ENCODE peak calls at places on chromosome 2, in six cellular contexts. One of them, this sample, is unnamed.
A peak's percentile ranks its signal among the peaks of the same experiment; 100 is the strongest.

GRCh38 chr2:128813352-128814034 is 494.8 kb upstream of the HS6ST1 start:
- DNase-seq in osteoblast: no peak
- DNase-seq in heart right ventricle: no peak
- DNase-seq in GM12865: no peak
- DNase-seq in left lung: no peak
- DNase-seq in cardiac muscle cell: no peak
- DNase-seq in this sample: no peak

GRCh38 chr2:216713691-216714411 is 18.5 kb upstream of the IGFBP5 start:
- DNase-seq in cardiac muscle cell: peak; percentile 91
- DNase-seq in heart right ventricle: peak; percentile 71
- DNase-seq in osteoblast: peak; percentile 97
- DNase-seq in GM12865: no peak
- DNase-seq in left lung: no peak
- DNase-seq in this sample: no peak

GRCh38 chr2:154195644-154196221 is 324.0 kb downstream of the GALNT13 start:
- DNase-seq in osteoblast: no peak
- DNase-seq in cardiac muscle cell: no peak
- DNase-seq in GM12865: no peak
- DNase-seq in heart right ventricle: no peak
- DNase-seq in left lung: no peak
- DNase-seq in this sample: no peak

GRCh38 chr2:145593991-145594702 is 1074.2 kb upstream of the ZEB2 start:
- DNase-seq in GM12865: no peak
- DNase-seq in cardiac muscle cell: peak; percentile 84
- DNase-seq in left lung: no peak
- DNase-seq in heart right ventricle: no peak
- DNase-seq in osteoblast: peak; percentile 81
- DNase-seq in this sample: no peak

GRCh38 chr2:36336321-36336720 is 19.3 kb upstream of the CRIM1 start:
- DNase-seq in left lung: no peak
- DNase-seq in GM12865: no peak
- DNase-seq in osteoblast: no peak
- DNase-seq in cardiac muscle cell: no peak
- DNase-seq in heart right ventricle: no peak
- DNase-seq in this sample: no peak

GRCh38 chr2:142140434-142140845 is 9.6 kb upstream of the LRP1B start:
- DNase-seq in GM12865: peak; percentile 14
- DNase-seq in cardiac muscle cell: peak; percentile 47
- DNase-seq in left lung: no peak
- DNase-seq in osteoblast: no peak
- DNase-seq in heart right ventricle: no peak
- DNase-seq in this sample: no peak

GRCh38 chr2:47193607-47194006 is 38.5 kb upstream of the STPG4 start:
- DNase-seq in osteoblast: no peak
- DNase-seq in heart right ventricle: no peak
- DNase-seq in left lung: no peak
- DNase-seq in GM12865: no peak
- DNase-seq in cardiac muscle cell: no peak
- DNase-seq in this sample: no peak

GRCh38 chr2:37326285-37326684 is 1.7 kb upstream of the PRKD3 start:
- DNase-seq in cardiac muscle cell: peak; percentile 91
- DNase-seq in left lung: no peak
- DNase-seq in GM12865: no peak
- DNase-seq in osteoblast: peak; percentile 96
- DNase-seq in heart right ventricle: no peak
- DNase-seq in this sample: no peak

GRCh38 chr2:42249284-42249683 is 80.1 kb downstream of the EML4 start:
- DNase-seq in heart right ventricle: no peak
- DNase-seq in cardiac muscle cell: no peak
- DNase-seq in left lung: no peak
- DNase-seq in osteoblast: no peak
- DNase-seq in GM12865: no peak
- DNase-seq in this sample: no peak

GRCh38 chr2:39469807-39470206 is 32.7 kb upstream of the MAP4K3 start:
- DNase-seq in cardiac muscle cell: peak; percentile 58
- DNase-seq in left lung: no peak
- DNase-seq in osteoblast: peak; percentile 15
- DNase-seq in heart right ventricle: no peak
- DNase-seq in GM12865: peak; percentile 71
- DNase-seq in this sample: no peak

GRCh38 chr2:188293601-188294482 is 2.2 kb downstream of the GULP1 start:
- DNase-seq in GM12865: no peak
- DNase-seq in cardiac muscle cell: peak; percentile 77
- DNase-seq in heart right ventricle: peak; percentile 48
- DNase-seq in osteoblast: peak; percentile 53
- DNase-seq in left lung: no peak
- DNase-seq in this sample: no peak

GRCh38 chr2:61277756-61278155 is 115.8 kb downstream of the C2orf74 start:
- DNase-seq in left lung: no peak
- DNase-seq in cardiac muscle cell: no peak
- DNase-seq in heart right ventricle: no peak
- DNase-seq in osteoblast: no peak
- DNase-seq in GM12865: no peak
- DNase-seq in this sample: no peak

DNA sequence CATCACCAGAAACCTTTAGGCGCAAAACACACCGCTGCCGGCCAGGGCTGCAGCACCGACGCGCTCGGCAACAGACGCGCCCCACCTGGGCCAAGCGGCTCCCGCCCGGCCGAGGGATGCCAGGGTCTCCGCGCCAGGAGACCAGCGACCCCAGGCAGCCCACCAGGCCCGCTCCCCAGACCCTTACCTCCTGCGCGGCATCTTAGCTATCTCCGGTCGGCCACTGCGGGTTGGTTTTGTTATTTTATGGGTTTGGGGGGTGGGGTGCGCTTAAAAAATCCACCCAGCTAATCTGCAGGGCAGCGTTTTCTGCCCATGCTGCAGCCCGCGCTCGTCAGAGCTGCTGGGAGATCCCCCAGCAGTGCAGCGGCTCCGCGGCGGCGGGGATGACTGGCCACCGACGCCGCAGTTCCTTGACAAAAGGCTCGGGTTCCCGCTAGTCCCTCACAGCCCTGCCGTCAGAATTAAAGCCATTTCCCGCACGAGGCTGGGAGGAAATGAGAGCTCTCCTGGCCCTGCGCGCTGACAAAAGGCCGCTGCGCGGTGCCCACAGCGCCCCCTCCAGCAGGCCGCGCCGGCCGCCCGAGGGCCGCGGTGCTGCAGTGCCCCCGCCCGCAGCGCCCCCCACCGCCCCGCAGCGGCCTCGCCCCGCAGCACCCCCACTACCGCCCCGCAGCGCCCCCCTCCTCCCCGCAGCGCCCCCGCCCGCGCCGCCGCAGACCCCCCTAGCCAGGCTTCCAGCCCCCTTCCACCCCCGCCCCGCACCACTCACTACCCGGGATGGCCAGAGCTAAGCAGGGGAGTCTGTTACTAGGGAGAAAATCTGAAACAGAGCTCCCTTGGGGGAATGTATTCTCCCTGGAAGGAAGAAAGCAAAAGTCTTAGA is at the start of gene ADD2:
- DNase-seq in cardiac muscle cell: peak; percentile 42
- DNase-seq in left lung: peak; percentile 70
- DNase-seq in GM12865: peak; percentile 24
- DNase-seq in heart right ventricle: peak; percentile 20
- DNase-seq in osteoblast: peak; percentile 87
- DNase-seq in this sample: peak; percentile 50
- TF ChIP-seq CTCF in cardiac muscle cell: peak; percentile 35
- TF ChIP-seq CTCF in left lung: peak; percentile 15
- TF ChIP-seq CTCF in GM12865: peak; percentile 16
- TF ChIP-seq CTCF in heart right ventricle: peak; percentile 21
- TF ChIP-seq CTCF in osteoblast: no peak
- TF ChIP-seq CTCF in this sample: peak; percentile 27

GRCh38 chr2:85444629-85445028 is 26.1 kb downstream of the SH2D6 start:
- DNase-seq in heart right ventricle: no peak
- DNase-seq in cardiac muscle cell: peak; percentile 33
- DNase-seq in osteoblast: no peak
- DNase-seq in GM12865: no peak
- DNase-seq in left lung: no peak
- DNase-seq in this sample: no peak
- TF ChIP-seq CTCF in heart right ventricle: no peak
- TF ChIP-seq CTCF in cardiac muscle cell: no peak
- TF ChIP-seq CTCF in osteoblast: no peak
- TF ChIP-seq CTCF in GM12865: no peak
- TF ChIP-seq CTCF in left lung: no peak
- TF ChIP-seq CTCF in this sample: no peak

DNA sequence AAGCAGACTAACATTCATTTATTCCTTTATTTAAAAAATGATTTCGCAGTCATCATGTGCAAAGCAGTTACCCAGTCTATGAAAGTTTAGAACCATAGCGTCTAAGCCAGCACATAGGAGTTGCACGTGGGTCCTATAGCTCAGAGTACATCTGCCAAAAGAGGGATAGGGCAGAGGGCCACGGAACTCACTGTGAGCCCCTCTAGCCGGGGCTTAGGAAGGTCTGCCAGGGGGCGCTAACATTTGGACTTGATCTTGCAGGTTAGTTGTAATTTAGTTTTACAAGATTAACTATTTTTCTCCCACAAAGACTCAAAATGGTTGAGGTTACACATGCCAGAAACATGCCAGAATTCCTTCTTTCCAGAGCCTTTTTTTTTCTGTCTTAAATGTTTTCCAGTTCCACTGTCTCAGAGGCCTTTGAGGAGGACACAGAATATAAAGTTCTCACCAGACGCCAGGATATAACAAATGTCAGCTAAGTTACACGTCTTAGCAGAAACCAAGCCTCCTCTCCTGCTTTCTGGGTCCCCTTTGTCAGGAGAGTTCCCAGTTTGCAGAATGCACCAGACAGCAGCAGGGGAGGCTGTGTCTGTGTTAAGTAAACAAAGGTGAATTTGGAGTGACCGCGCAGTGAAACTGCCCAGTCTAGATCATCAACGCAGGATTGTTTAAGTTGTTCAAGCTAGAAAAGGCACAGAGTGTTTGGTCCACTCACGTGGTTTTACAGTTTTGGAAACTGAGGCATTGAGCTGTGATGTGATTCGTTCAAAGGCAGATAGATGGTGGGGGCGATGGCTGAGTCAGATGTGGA is 292.0 kb downstream of the PRKCE start:
- DNase-seq in osteoblast: no peak
- DNase-seq in cardiac muscle cell: no peak
- DNase-seq in GM12865: no peak
- DNase-seq in left lung: no peak
- DNase-seq in heart right ventricle: no peak
- DNase-seq in this sample: no peak
- TF ChIP-seq CTCF in osteoblast: no peak
- TF ChIP-seq CTCF in cardiac muscle cell: peak; percentile 13
- TF ChIP-seq CTCF in GM12865: no peak
- TF ChIP-seq CTCF in left lung: no peak
- TF ChIP-seq CTCF in heart right ventricle: no peak
- TF ChIP-seq CTCF in this sample: no peak

DNA sequence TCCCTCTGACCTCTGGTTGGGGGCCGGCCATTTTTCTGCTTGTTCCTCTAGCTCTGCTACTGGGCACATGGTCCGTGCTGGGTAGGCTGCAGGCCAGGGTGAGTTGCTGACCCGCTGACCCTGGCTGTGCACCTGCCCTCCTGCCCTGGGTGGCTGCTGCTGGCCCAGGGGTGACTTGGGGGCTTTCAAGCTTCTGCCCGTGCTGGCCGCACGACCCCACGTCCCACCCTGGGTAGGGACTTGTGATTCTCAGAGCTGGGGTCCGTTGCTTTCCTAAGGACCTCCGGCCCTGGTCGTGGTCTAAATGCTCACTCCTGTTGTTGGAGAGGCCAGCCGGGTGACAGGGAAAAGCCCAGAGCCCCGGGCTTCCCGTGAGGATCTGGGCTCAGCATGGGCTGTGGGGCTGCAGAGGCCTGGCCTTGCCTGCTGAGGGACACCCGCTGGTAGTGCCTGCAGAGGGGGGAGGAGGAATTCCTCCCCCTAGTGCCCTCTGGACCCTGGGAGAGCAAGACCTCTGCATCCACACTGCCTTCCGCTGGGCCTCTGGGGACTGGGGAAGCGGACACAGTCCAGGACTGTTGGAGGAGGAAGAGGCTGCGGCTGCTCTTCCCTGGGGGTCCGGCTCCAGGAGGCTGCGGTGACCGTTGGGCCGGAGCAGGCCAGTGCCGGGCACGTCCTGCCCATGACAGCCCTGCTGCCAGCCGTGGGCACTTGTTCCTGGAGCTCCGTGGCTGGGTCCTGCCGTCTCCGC is 6.3 kb upstream of the GAL3ST2 start:
- DNase-seq in left lung: no peak
- DNase-seq in heart right ventricle: peak; percentile 27
- DNase-seq in osteoblast: peak; percentile 85
- DNase-seq in GM12865: no peak
- DNase-seq in cardiac muscle cell: no peak
- DNase-seq in this sample: no peak
- TF ChIP-seq CTCF in left lung: no peak
- TF ChIP-seq CTCF in heart right ventricle: no peak
- TF ChIP-seq CTCF in osteoblast: no peak
- TF ChIP-seq CTCF in GM12865: no peak
- TF ChIP-seq CTCF in cardiac muscle cell: no peak
- TF ChIP-seq CTCF in this sample: no peak

GRCh38 chr2:141105763-141106162 is 1025.1 kb downstream of the LRP1B start:
- DNase-seq in osteoblast: no peak
- DNase-seq in cardiac muscle cell: no peak
- DNase-seq in left lung: no peak
- DNase-seq in GM12865: no peak
- DNase-seq in heart right ventricle: no peak
- DNase-seq in this sample: no peak

GRCh38 chr2:141113301-141113700 is 1017.5 kb downstream of the LRP1B start:
- DNase-seq in heart right ventricle: no peak
- DNase-seq in cardiac muscle cell: no peak
- DNase-seq in GM12865: no peak
- DNase-seq in left lung: no peak
- DNase-seq in osteoblast: no peak
- DNase-seq in this sample: no peak

GRCh38 chr2:141109633-141110032 is 1021.2 kb downstream of the LRP1B start:
- DNase-seq in left lung: no peak
- DNase-seq in GM12865: no peak
- DNase-seq in osteoblast: no peak
- DNase-seq in heart right ventricle: no peak
- DNase-seq in cardiac muscle cell: no peak
- DNase-seq in this sample: no peak
- TF ChIP-seq CTCF in left lung: no peak
- TF ChIP-seq CTCF in GM12865: no peak
- TF ChIP-seq CTCF in osteoblast: no peak
- TF ChIP-seq CTCF in heart right ventricle: peak; percentile 19
- TF ChIP-seq CTCF in cardiac muscle cell: peak; percentile 21
- TF ChIP-seq CTCF in this sample: no peak

DNA sequence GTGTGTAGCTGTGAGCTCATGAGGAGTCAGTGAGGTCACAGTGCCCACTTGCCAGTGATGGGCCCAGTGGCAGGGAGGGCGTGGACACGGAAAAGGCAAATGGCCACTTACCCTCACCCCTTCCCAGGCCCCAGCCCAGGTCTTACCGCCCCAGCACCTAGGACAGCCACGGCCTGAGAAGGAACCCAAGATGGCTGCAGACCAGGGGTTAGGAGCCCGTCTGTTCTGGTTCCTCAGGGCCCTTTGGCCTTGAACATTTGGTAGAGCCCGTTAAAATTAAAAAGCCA is 74.1 kb downstream of the EMX1 start:
- DNase-seq in cardiac muscle cell: no peak
- DNase-seq in left lung: no peak
- DNase-seq in GM12865: no peak
- DNase-seq in osteoblast: no peak
- DNase-seq in heart right ventricle: no peak
- DNase-seq in this sample: no peak
- TF ChIP-seq CTCF in cardiac muscle cell: no peak
- TF ChIP-seq CTCF in left lung: no peak
- TF ChIP-seq CTCF in GM12865: no peak
- TF ChIP-seq CTCF in osteoblast: no peak
- TF ChIP-seq CTCF in heart right ventricle: no peak
- TF ChIP-seq CTCF in this sample: no peak

This sample was measured in CD14-positive monocyte.